ENCODE peak calls at places on chromosomes 2 and 18, in five cellular contexts. O, P, S, Y and L are unnamed samples.

GRCh38 chr2:44237221-44237620 is 38.1 kb upstream of the SLC3A1 start:
- DNase-seq in O (no peak), P (no peak), Y (no peak), S (no peak), L (no peak)

GRCh38 chr2:204754898-204755297 is 209.6 kb downstream of the PARD3B start:
- DNase-seq in P (no peak), O (no peak), Y (no peak), S (no peak), L (no peak)

GRCh38 chr2:239600650-239601049 is 199.8 kb upstream of the HDAC4 start:
- DNase-seq in O (no peak), S (peak; percentile 3), P (no peak), Y (peak; percentile 36), L (no peak)

GRCh38 chr2:185567940-185568339 is 170.7 kb upstream of the FSIP2 start:
- DNase-seq in S (no peak), Y (no peak), P (no peak), O (no peak), L (no peak)

GRCh38 chr18:37902344-37902743 is 336.7 kb upstream of the CELF4 start:
- DNase-seq in S (no peak), Y (no peak), P (no peak), O (no peak), L (no peak)

GRCh38 chr18:44946529-44947113 is 265.9 kb downstream of the SETBP1 start:
- DNase-seq in Y (no peak), P (no peak), O (no peak), S (no peak), L (no peak)

GRCh38 chr2:232490221-232491138 is 2.8 kb upstream of the ECEL1 start:
- DNase-seq in P (no peak), O (no peak), S (no peak), Y (no peak), L (no peak)

GRCh38 chr18:78728301-78729098 is 251.1 kb upstream of the SALL3 start:
- DNase-seq in Y (no peak), S (no peak), O (no peak), P (no peak), L (no peak)

GRCh38 chr2:214450118-214450894 is 39.5 kb downstream of the VWC2L start:
- DNase-seq in Y (no peak), S (no peak), P (no peak), O (no peak), L (no peak)

GRCh38 chr2:25161055-25161781 is 7.2 kb downstream of the POMC start:
- DNase-seq in P (no peak), S (peak; percentile 64), Y (peak; percentile 82), O (peak; percentile 57), L (no peak)

GRCh38 chr18:2627821-2628276 is 27.7 kb upstream of the SMCHD1 start:
- DNase-seq in O (peak; percentile 61), S (no peak), P (peak; percentile 31), Y (no peak), L (peak; percentile 79)

GRCh38 chr2:164314148-164314547 is 307.1 kb downstream of the GRB14 start:
- DNase-seq in Y (no peak), P (no peak), S (no peak), O (peak; percentile 5), L (no peak)

GRCh38 chr2:128427356-128427755 is 108.7 kb upstream of the HS6ST1 start:
- DNase-seq in S (no peak), P (no peak), Y (no peak), O (no peak), L (no peak)

GRCh38 chr2:46697830-46698323 is 217.7 kb downstream of the MCFD2 start:
- DNase-seq in O (no peak), P (no peak), Y (peak; percentile 86), S (peak; percentile 41), L (no peak)

GRCh38 chr2:104915107-104915793 is 61.3 kb downstream of the POU3F3 start:
- DNase-seq in S (no peak), Y (no peak), O (no peak), P (no peak), L (no peak)

GRCh38 chr2:96663829-96664228 is 21.3 kb downstream of the FER1L5 start:
- DNase-seq in Y (peak; percentile 21), S (no peak), O (no peak), P (no peak), L (no peak)

GRCh38 chr2:134946073-134946472 is 27.5 kb downstream of the CCNT2 start:
- DNase-seq in P (no peak), O (no peak), S (no peak), Y (no peak), L (no peak)

GRCh38 chr18:13823707-13824395 is at the start of gene MC5R:
- DNase-seq in Y (peak; percentile 76), S (peak; percentile 44), P (no peak), O (peak; percentile 26), L (peak; percentile 12)

GRCh38 chr18:36889742-36890141 is 60.8 kb downstream of the KIAA1328 start:
- DNase-seq in Y (no peak), P (no peak), O (no peak), S (no peak), L (no peak)

GRCh38 chr2:176446718-176447414 is 177.6 kb downstream of the MTX2 start:
- DNase-seq in O (peak; percentile 34), S (no peak), P (no peak), Y (no peak), L (no peak)

GRCh38 chr2:62597323-62597722 is 91.3 kb upstream of the TMEM17 start:
- DNase-seq in O (peak; percentile 84), P (no peak), S (no peak), Y (no peak), L (no peak)

GRCh38 chr2:43542285-43542933 is 53.4 kb downstream of the THADA start:
- DNase-seq in P (no peak), S (no peak), O (peak; percentile 77), Y (no peak), L (peak; percentile 23)

GRCh38 chr2:174603280-174603679 is 5.7 kb upstream of the WIPF1 start:
- DNase-seq in Y (peak; percentile 83), S (peak; percentile 57), P (no peak), O (peak; percentile 85), L (peak; percentile 60)

GRCh38 chr2:157466764-157467163 is 22.9 kb upstream of the CYTIP start:
- DNase-seq in S (no peak), P (no peak), Y (no peak), O (no peak), L (no peak)

GRCh38 chr2:128510701-128511100 is 192.0 kb upstream of the HS6ST1 start:
- DNase-seq in S (no peak), P (no peak), O (peak; percentile 71), Y (no peak), L (no peak)

GRCh38 chr2:37323176-37323575 is 1.5 kb downstream of the PRKD3 start:
- DNase-seq in S (no peak), P (no peak), O (peak; percentile 16), Y (no peak), L (peak; percentile 23)

GRCh38 chr2:37324536-37324785 is 172 bp downstream of the PRKD3 start:
- DNase-seq in O (peak; percentile 59), S (no peak), P (no peak), Y (peak; percentile 92), L (no peak)

GRCh38 chr2:37321029-37321682 is 3.5 kb downstream of the PRKD3 start:
- DNase-seq in P (no peak), S (no peak), O (no peak), Y (no peak), L (no peak)

GRCh38 chr2:37323770-37324535 is 680 bp downstream of the PRKD3 start:
- DNase-seq in Y (peak; percentile 72), O (peak; percentile 31), S (peak; percentile 62), P (no peak), L (peak; percentile 55)

DNA sequence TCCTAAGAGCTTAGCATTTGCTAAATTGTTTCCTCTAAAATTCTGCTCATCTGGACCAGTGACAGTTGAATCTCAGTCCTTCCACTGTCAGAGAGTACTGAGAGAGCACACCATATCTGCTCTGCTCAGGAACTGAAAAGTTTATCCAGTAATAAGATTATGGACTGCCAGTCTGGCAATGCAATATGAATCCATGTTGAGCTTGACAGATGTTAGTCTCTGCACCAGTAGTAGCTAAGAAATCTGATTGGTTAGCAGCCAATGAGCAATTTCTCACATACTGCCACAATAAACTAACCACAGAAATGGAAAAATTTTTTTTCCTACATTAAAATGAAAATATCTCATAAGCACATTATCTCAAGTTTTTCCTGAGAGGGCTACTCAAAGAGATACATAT is 2.3 kb downstream of the PRKD3 start:
- DNase-seq in O (peak; percentile 42), P (no peak), Y (no peak), S (no peak), L (no peak)
- H3K4me3 ChIP-seq in O (no peak overlapping the region), P (no peak overlapping the region), Y (no peak overlapping the region), S (no peak overlapping the region), L (no peak overlapping the region)

DNA sequence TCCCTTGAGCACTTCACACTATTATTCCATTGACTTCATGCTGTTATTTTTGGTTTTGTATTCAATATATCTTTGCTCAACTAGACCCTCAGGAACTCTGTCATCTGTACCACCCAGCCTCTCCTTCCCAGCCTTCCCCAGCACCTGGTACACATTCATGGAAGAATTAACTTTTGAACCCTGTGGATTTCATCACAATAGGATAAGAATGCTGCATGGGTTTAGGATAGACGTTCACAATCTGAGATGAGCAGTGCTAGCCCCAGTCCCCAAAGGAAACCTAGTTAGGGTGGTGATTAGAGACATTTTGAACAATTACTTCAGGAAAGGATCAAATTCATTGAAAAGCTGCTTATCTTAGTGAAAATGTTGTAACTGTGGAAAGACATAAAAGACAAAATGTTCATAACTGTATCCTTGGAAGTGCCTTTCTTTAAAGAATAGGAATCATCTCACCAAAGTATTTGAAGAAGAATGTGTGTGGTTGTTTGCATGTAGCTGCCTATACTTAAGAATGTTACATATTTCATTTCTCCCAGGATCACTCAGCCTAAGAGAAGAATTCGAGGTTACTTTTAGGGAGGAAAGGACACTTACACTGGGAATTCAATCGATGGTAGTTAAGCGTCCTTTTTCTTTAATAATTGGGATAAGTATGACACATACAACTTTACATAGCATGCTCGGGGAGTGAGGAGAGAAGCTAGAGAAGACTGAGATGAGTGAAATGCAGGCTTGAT is 21.8 kb upstream of the CYP1B1 start:
- DNase-seq in Y (no peak), P (no peak), S (no peak), O (peak; percentile 35), L (peak; percentile 31)
- H3K4me3 ChIP-seq in Y (peak overlapping the region; percentile 2), P (no peak overlapping the region), S (no peak overlapping the region), O (no peak overlapping the region), L (peak overlapping the region; percentile 23)

GRCh38 chr2:28291811-28292455 is 100.7 kb upstream of the FOSL2 start:
- DNase-seq in P (no peak), Y (no peak), S (no peak), O (peak; percentile 67), L (no peak)

GRCh38 chr2:28287261-28287915 is 105.3 kb upstream of the FOSL2 start:
- DNase-seq in P (no peak), Y (no peak), S (no peak), O (peak; percentile 44), L (no peak)

GRCh38 chr2:28292491-28292890 is 100.2 kb upstream of the FOSL2 start:
- DNase-seq in S (no peak), O (peak; percentile 73), Y (no peak), P (no peak), L (no peak)

GRCh38 chr2:28286678-28287077 is 106.0 kb upstream of the FOSL2 start:
- DNase-seq in S (no peak), Y (no peak), O (peak; percentile 56), P (no peak), L (no peak)

GRCh38 chr2:28288620-28289019 is 104.0 kb upstream of the FOSL2 start:
- DNase-seq in O (no peak), S (no peak), P (no peak), Y (no peak), L (no peak)
- H3K4me3 ChIP-seq in O (no peak overlapping the region), S (no peak overlapping the region), P (no peak overlapping the region), Y (no peak overlapping the region), L (no peak overlapping the region)

GRCh38 chr2:189576361-189576760 is 4.2 kb downstream of the SLC40A1 start:
- DNase-seq in Y (no peak), P (no peak), S (no peak), O (no peak), L (no peak)
- H3K4me3 ChIP-seq in Y (no peak overlapping the region), P (no peak overlapping the region), S (no peak overlapping the region), O (no peak overlapping the region), L (no peak overlapping the region)